ENCODE peak calls at places on chromosomes 5 and 9, in four cellular contexts. V, E, A and H are unnamed samples.
A peak's percentile ranks its signal among the peaks of the same experiment; 100 is the strongest.

GRCh38 chr5:175410926-175411325 is 33.1 kb downstream of the DRD1 start:
- DNase-seq in V (no peak), E (no peak), A (no peak), H (no peak)

GRCh38 chr5:67032921-67033664 is 163.5 kb downstream of the CD180 start:
- DNase-seq in V (peak; percentile 71), E (no peak), A (no peak), H (peak; percentile 55)

GRCh38 chr9:37899041-37899440 is 4.9 kb downstream of the SLC25A51 start:
- DNase-seq in V (peak; percentile 35), E (no peak), A (no peak), H (no peak)

GRCh38 chr9:93908591-93909241 is 46.4 kb downstream of the BARX1 start:
- DNase-seq in V (no peak), E (no peak), A (no peak), H (no peak)

GRCh38 chr5:9653061-9653460 is 22.9 kb upstream of the TAS2R1 start:
- DNase-seq in V (no peak), E (no peak), A (no peak), H (no peak)

GRCh38 chr5:137752873-137753226 is 1.3 kb downstream of the HNRNPA0 start:
- DNase-seq in V (no peak), E (peak; percentile 23), A (peak; percentile 11), H (no peak)

GRCh38 chr5:171776747-171777419 is 8.7 kb upstream of the SMIM23 start:
- DNase-seq in V (peak; percentile 16), E (no peak), A (peak; percentile 39), H (peak; percentile 35)

GRCh38 chr5:142167458-142167857 is 58.9 kb downstream of the NDFIP1 start:
- DNase-seq in V (peak; percentile 26), E (no peak), A (no peak), H (no peak)

GRCh38 chr5:56307714-56308346 is 74.7 kb upstream of the ANKRD55 start:
- DNase-seq in V (no peak), E (no peak), A (no peak), H (no peak)

GRCh38 chr5:116769470-116769869 is 194.8 kb upstream of the SEMA6A start:
- DNase-seq in V (no peak), E (no peak), A (no peak), H (no peak)

GRCh38 chr9:14238518-14238917 is 75.4 kb downstream of the NFIB start:
- DNase-seq in V (peak; percentile 61), E (no peak), A (peak; percentile 88), H (peak; percentile 45)

GRCh38 chr5:81826128-81826527 is 75.2 kb upstream of the SSBP2 start:
- DNase-seq in V (peak; percentile 74), E (no peak), A (no peak), H (no peak)

GRCh38 chr5:139396691-139397090 is 1.8 kb upstream of the PROB1 start:
- DNase-seq in V (no peak), E (no peak), A (no peak), H (no peak)

GRCh38 chr5:133327946-133328401 is 276.2 kb downstream of the HSPA4 start:
- DNase-seq in V (no peak), E (no peak), A (no peak), H (no peak)

GRCh38 chr9:126389958-126390357 is 63.3 kb downstream of the MVB12B start:
- DNase-seq in V (no peak), E (no peak), A (no peak), H (no peak)

GRCh38 chr9:19512432-19512831 is 103.6 kb downstream of the ACER2 start:
- DNase-seq in V (no peak), E (no peak), A (no peak), H (no peak)

GRCh38 chr9:125989524-125990180 is 242.5 kb downstream of the PBX3 start:
- DNase-seq in V (no peak), E (no peak), A (no peak), H (no peak)

GRCh38 chr5:87113848-87114247 is 153.8 kb upstream of the RASA1 start:
- DNase-seq in V (peak; percentile 83), E (no peak), A (peak; percentile 79), H (peak; percentile 91)

GRCh38 chr9:37903581-37903830 is 421 bp downstream of the SLC25A51 start:
- DNase-seq in V (peak; percentile 68), E (no peak), A (no peak), H (peak; percentile 48)

GRCh38 chr9:115050002-115050490 is 67.9 kb downstream of the TNC start:
- DNase-seq in V (no peak), E (no peak), A (no peak), H (no peak)

GRCh38 chr5:89230178-89230577 is 347.2 kb upstream of the MEF2C start:
- DNase-seq in V (no peak), E (no peak), A (no peak), H (no peak)

GRCh38 chr5:142906863-142907671 is 136.9 kb downstream of the ARHGAP26 start:
- DNase-seq in V (peak; percentile 80), E (no peak), A (no peak), H (peak; percentile 52)

GRCh38 chr5:157072508-157072907 is 13.6 kb upstream of the HAVCR1 start:
- DNase-seq in V (no peak), E (no peak), A (no peak), H (no peak)

GRCh38 chr5:134934202-134934601 is 29.3 kb downstream of the PCBD2 start:
- DNase-seq in V (no peak), E (no peak), A (no peak), H (no peak)

GRCh38 chr5:17255471-17256016 is 38.1 kb downstream of the BASP1 start:
- DNase-seq in V (no peak), E (no peak), A (peak; percentile 19), H (no peak)

GRCh38 chr9:33942471-33943083 is 106.1 kb downstream of the UBAP2 start:
- DNase-seq in V (peak; percentile 82), E (no peak), A (peak; percentile 63), H (peak; percentile 82)

GRCh38 chr5:160534125-160534524 is 112.5 kb downstream of the PTTG1 start:
- DNase-seq in V (no peak), E (no peak), A (no peak), H (no peak)

GRCh38 chr5:160342413-160342941 is 27.9 kb downstream of the C1QTNF2 start:
- DNase-seq in V (peak; percentile 39), E (no peak), A (peak; percentile 83), H (peak; percentile 44)

GRCh38 chr5:16957305-16958165 is 21.4 kb upstream of the MYO10 start:
- DNase-seq in V (peak; percentile 94), E (no peak), A (peak; percentile 93), H (peak; percentile 96)

GRCh38 chr9:19087601-19088000 is 15.1 kb downstream of the HAUS6 start:
- DNase-seq in V (peak; percentile 55), E (no peak), A (peak; percentile 83), H (peak; percentile 32)

GRCh38 chr9:36007852-36008251 is 28.9 kb upstream of the RECK start:
- DNase-seq in V (no peak), E (no peak), A (no peak), H (no peak)

GRCh38 chr9:135575995-135576631 is 14.6 kb downstream of the PAEP start:
- DNase-seq in V (no peak), E (no peak), A (no peak), H (no peak)

GRCh38 chr9:109811876-109812275 is 31.9 kb downstream of the PALM2AKAP2 start:
- DNase-seq in V (no peak), E (no peak), A (no peak), H (no peak)

GRCh38 chr9:137410891-137411249 is 12.1 kb downstream of the EXD3 start:
- DNase-seq in V (no peak), E (no peak), A (no peak), H (no peak)

GRCh38 chr9:137412431-137412830 is 10.5 kb downstream of the EXD3 start:
- DNase-seq in V (peak; percentile 44), E (no peak), A (no peak), H (no peak)

GRCh38 chr9:137411670-137412380 is 11.1 kb downstream of the EXD3 start:
- DNase-seq in V (peak; percentile 74), E (peak; percentile 59), A (peak; percentile 82), H (peak; percentile 94)

GRCh38 chr9:137409515-137409914 is 13.4 kb downstream of the EXD3 start:
- DNase-seq in V (no peak), E (no peak), A (no peak), H (no peak)

GRCh38 chr9:137411260-137411659 is 11.7 kb downstream of the EXD3 start:
- DNase-seq in V (no peak), E (no peak), A (no peak), H (no peak)
- H3K4me3 ChIP-seq in V (no peak overlapping the region), E (no peak overlapping the region), A (no peak overlapping the region), H (no peak overlapping the region)

DNA sequence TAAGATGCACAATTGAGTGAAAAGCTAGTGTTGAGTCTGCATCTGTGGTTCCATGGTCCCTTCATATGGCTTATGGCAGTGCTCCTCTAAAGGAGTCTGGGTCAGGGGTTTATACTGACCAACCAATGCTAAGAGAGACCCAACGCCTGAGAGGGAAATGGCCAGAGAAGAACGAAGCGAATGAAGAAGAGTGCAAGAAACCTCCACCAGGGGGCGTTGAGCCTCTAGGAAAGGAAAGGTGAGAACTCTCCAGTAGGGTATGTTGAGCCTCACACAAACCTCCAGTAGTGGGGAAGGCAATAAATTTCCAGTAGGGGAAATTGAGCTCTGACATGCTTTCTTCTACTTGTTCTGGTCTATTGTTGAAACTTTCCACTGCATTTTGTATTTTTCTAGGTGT is 470.6 kb downstream of the PRDM9 start:
- DNase-seq in V (peak; percentile 1), E (no peak), A (no peak), H (no peak)
- TF ChIP-seq CTCF in V (no peak), E (no peak), A (peak; percentile 42), H (peak; percentile 16)

GRCh38 chr5:178115136-178115834 is 2.0 kb downstream of the N4BP3 start:
- DNase-seq in V (no peak), E (no peak), A (no peak), H (no peak)

GRCh38 chr5:178114325-178115135 is 1.2 kb downstream of the N4BP3 start:
- DNase-seq in V (no peak), E (no peak), A (no peak), H (no peak)

GRCh38 chr5:178112545-178112944 is 787 bp upstream of the N4BP3 start:
- DNase-seq in V (no peak), E (no peak), A (no peak), H (no peak)

GRCh38 chr5:178113141-178113787 is at the start of gene N4BP3:
- DNase-seq in V (peak; percentile 63), E (peak; percentile 32), A (peak; percentile 82), H (peak; percentile 19)

DNA sequence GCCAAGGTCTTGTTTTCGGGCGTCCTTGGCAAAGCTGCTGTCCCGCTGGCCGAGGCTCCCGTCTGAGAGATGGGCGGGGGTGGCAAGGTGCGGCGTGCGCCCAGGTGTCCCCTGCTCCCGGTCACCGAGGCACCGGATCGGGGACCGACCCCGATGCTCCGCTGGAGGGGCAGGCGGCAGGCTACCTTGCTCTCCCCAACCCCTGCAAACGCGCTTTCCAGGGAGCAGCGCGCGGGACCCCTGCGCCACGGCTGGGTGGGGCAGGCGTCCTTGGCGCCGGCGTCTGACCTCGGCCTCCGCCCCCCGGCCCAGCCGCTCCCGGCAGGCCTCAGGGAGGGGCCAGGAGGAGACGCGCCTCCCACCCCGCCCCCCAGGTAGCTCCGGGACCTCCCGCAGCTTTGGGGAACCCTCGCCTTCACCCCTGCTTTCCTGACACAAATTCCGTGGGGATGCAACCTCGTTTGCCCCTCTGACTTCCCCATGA is 551 bp downstream of the N4BP3 start:
- DNase-seq in V (no peak), E (no peak), A (no peak), H (no peak)
- H3K4me3 ChIP-seq in V (peak overlapping the region; percentile 34), E (peak overlapping the region; percentile 23), A (peak overlapping the region; percentile 66), H (peak overlapping the region; percentile 25)

DNA sequence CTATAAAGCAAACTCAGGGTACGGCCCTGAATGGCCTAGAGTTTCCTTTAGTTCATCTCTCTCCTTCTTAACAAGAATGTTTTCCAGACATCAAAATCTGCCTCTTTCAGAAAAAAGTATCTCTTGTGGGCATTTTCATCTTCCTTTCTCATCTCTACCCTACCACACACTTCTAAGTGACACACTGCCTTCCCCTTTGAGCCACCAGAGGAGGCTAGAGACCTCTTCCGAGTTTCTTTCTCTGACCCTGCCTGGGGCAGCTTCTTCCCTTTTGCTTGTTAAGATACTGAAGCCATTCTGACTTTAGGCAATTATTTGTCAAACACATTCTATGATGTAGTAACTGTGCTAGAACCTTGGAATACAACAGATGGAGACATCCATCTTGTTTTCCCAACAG is 8.7 kb upstream of the SV2C start:
- DNase-seq in V (no peak), E (no peak), A (no peak), H (no peak)
- TF ChIP-seq CTCF in V (no peak), E (no peak), A (peak; percentile 57), H (peak; percentile 3)